ENCODE peak calls at places on chromosomes 2 and 18, in ten cellular contexts. One of them, this sample, is unnamed.
A peak's percentile ranks its signal among the peaks of the same experiment; 100 is the strongest.

GRCh38 chr2:241068942-241069810 is 32.9 kb downstream of the MTERF4 start:
- DNase-seq in aorta: no peak
- DNase-seq in CD8-positive, alpha-beta T cell: no peak
- DNase-seq in H1: no peak
- DNase-seq in GM23248: no peak
- DNase-seq in mesendoderm: no peak
- DNase-seq in tibial nerve: no peak
- DNase-seq in IMR-90: no peak
- DNase-seq in lower lobe of right lung: no peak
- DNase-seq in HepG2: no peak
- DNase-seq in this sample: no peak

GRCh38 chr2:88818381-88818780 is 126.9 kb downstream of the RPIA start:
- DNase-seq in aorta: no peak
- DNase-seq in CD8-positive, alpha-beta T cell: no peak
- DNase-seq in H1: no peak
- DNase-seq in GM23248: no peak
- DNase-seq in mesendoderm: no peak
- DNase-seq in tibial nerve: no peak
- DNase-seq in IMR-90: no peak
- DNase-seq in lower lobe of right lung: no peak
- DNase-seq in HepG2: no peak
- DNase-seq in this sample: no peak

GRCh38 chr2:236498369-236498768 is 71.3 kb upstream of the ACKR3 start:
- DNase-seq in aorta: peak; percentile 52
- DNase-seq in CD8-positive, alpha-beta T cell: no peak
- DNase-seq in H1: no peak
- DNase-seq in GM23248: peak; percentile 74
- DNase-seq in mesendoderm: no peak
- DNase-seq in tibial nerve: no peak
- DNase-seq in IMR-90: peak; percentile 9
- DNase-seq in lower lobe of right lung: peak; percentile 55
- DNase-seq in HepG2: no peak
- DNase-seq in this sample: no peak

GRCh38 chr2:146623771-146624170 is 1221.1 kb upstream of the ACVR2A start:
- DNase-seq in aorta: no peak
- DNase-seq in CD8-positive, alpha-beta T cell: no peak
- DNase-seq in H1: no peak
- DNase-seq in GM23248: peak; percentile 59
- DNase-seq in mesendoderm: no peak
- DNase-seq in tibial nerve: no peak
- DNase-seq in IMR-90: peak; percentile 67
- DNase-seq in lower lobe of right lung: no peak
- DNase-seq in HepG2: no peak
- DNase-seq in this sample: no peak

GRCh38 chr2:175366814-175367213 is 185.3 kb upstream of the ATP5MC3 start:
- DNase-seq in aorta: no peak
- DNase-seq in CD8-positive, alpha-beta T cell: no peak
- DNase-seq in H1: peak; percentile 53
- DNase-seq in GM23248: peak; percentile 75
- DNase-seq in mesendoderm: peak; percentile 53
- DNase-seq in tibial nerve: peak; percentile 41
- DNase-seq in IMR-90: peak; percentile 43
- DNase-seq in lower lobe of right lung: no peak
- DNase-seq in HepG2: peak; percentile 53
- DNase-seq in this sample: no peak

GRCh38 chr2:83900859-83901258 is 558.2 kb downstream of the SUCLG1 start:
- DNase-seq in aorta: no peak
- DNase-seq in CD8-positive, alpha-beta T cell: no peak
- DNase-seq in H1: no peak
- DNase-seq in GM23248: peak; percentile 0
- DNase-seq in mesendoderm: peak; percentile 2
- DNase-seq in tibial nerve: no peak
- DNase-seq in IMR-90: peak; percentile 2
- DNase-seq in lower lobe of right lung: no peak
- DNase-seq in HepG2: no peak
- DNase-seq in this sample: no peak

GRCh38 chr2:218341381-218341780 is 15.3 kb upstream of the CATIP start:
- DNase-seq in aorta: no peak
- DNase-seq in CD8-positive, alpha-beta T cell: no peak
- DNase-seq in H1: no peak
- DNase-seq in GM23248: no peak
- DNase-seq in mesendoderm: no peak
- DNase-seq in tibial nerve: no peak
- DNase-seq in IMR-90: no peak
- DNase-seq in lower lobe of right lung: no peak
- DNase-seq in HepG2: no peak
- DNase-seq in this sample: no peak

GRCh38 chr2:53231908-53232307 is 535.7 kb upstream of the CHAC2 start:
- DNase-seq in aorta: no peak
- DNase-seq in CD8-positive, alpha-beta T cell: no peak
- DNase-seq in H1: no peak
- DNase-seq in GM23248: no peak
- DNase-seq in mesendoderm: no peak
- DNase-seq in tibial nerve: no peak
- DNase-seq in IMR-90: no peak
- DNase-seq in lower lobe of right lung: no peak
- DNase-seq in HepG2: no peak
- DNase-seq in this sample: no peak

GRCh38 chr2:132623096-132623839 is 46.7 kb downstream of the LYPD1 start:
- DNase-seq in aorta: no peak
- DNase-seq in CD8-positive, alpha-beta T cell: no peak
- DNase-seq in H1: no peak
- DNase-seq in GM23248: peak; percentile 94
- DNase-seq in mesendoderm: no peak
- DNase-seq in tibial nerve: no peak
- DNase-seq in IMR-90: peak; percentile 79
- DNase-seq in lower lobe of right lung: no peak
- DNase-seq in HepG2: no peak
- DNase-seq in this sample: no peak

GRCh38 chr2:157055660-157056199 is 201.8 kb upstream of the GALNT5 start:
- DNase-seq in aorta: no peak
- DNase-seq in CD8-positive, alpha-beta T cell: no peak
- DNase-seq in H1: no peak
- DNase-seq in GM23248: peak; percentile 54
- DNase-seq in mesendoderm: no peak
- DNase-seq in tibial nerve: peak; percentile 50
- DNase-seq in IMR-90: peak; percentile 53
- DNase-seq in lower lobe of right lung: no peak
- DNase-seq in HepG2: peak; percentile 27
- DNase-seq in this sample: no peak

GRCh38 chr2:157182204-157182709 is 75.2 kb upstream of the GALNT5 start:
- DNase-seq in aorta: no peak
- DNase-seq in CD8-positive, alpha-beta T cell: no peak
- DNase-seq in H1: no peak
- DNase-seq in GM23248: no peak
- DNase-seq in mesendoderm: no peak
- DNase-seq in tibial nerve: no peak
- DNase-seq in IMR-90: peak; percentile 72
- DNase-seq in lower lobe of right lung: no peak
- DNase-seq in HepG2: no peak
- DNase-seq in this sample: no peak

GRCh38 chr18:79740741-79741700 is 56.7 kb upstream of the KCNG2 start:
- DNase-seq in aorta: peak; percentile 35
- DNase-seq in CD8-positive, alpha-beta T cell: no peak
- DNase-seq in H1: no peak
- DNase-seq in GM23248: no peak
- DNase-seq in mesendoderm: no peak
- DNase-seq in tibial nerve: no peak
- DNase-seq in IMR-90: no peak
- DNase-seq in lower lobe of right lung: no peak
- DNase-seq in HepG2: no peak
- DNase-seq in this sample: no peak

GRCh38 chr2:102143450-102143985 is 972 bp downstream of the IL1R1 start:
- DNase-seq in aorta: no peak
- DNase-seq in CD8-positive, alpha-beta T cell: no peak
- DNase-seq in H1: no peak
- DNase-seq in GM23248: peak; percentile 69
- DNase-seq in mesendoderm: peak; percentile 70
- DNase-seq in tibial nerve: no peak
- DNase-seq in IMR-90: peak; percentile 47
- DNase-seq in lower lobe of right lung: no peak
- DNase-seq in HepG2: peak; percentile 47
- DNase-seq in this sample: peak; percentile 81
- H3K27ac ChIP-seq in aorta: peak overlapping the region; percentile 11
- H3K27ac ChIP-seq in CD8-positive, alpha-beta T cell: no peak overlapping the region
- H3K27ac ChIP-seq in H1: no peak overlapping the region
- H3K27ac ChIP-seq in GM23248: peak overlapping the region; percentile 97
- H3K27ac ChIP-seq in mesendoderm: no peak overlapping the region
- H3K27ac ChIP-seq in tibial nerve: peak overlapping the region; percentile 72
- H3K27ac ChIP-seq in IMR-90: peak overlapping the region; percentile 91
- H3K27ac ChIP-seq in lower lobe of right lung: peak overlapping the region; percentile 90
- H3K27ac ChIP-seq in HepG2: peak overlapping the region; percentile 71
- H3K27ac ChIP-seq in this sample: peak overlapping the region; percentile 70

GRCh38 chr2:234679766-234680687 is 183.1 kb upstream of the ARL4C start:
- DNase-seq in aorta: peak; percentile 88
- DNase-seq in CD8-positive, alpha-beta T cell: no peak
- DNase-seq in H1: peak; percentile 29
- DNase-seq in GM23248: peak; percentile 91
- DNase-seq in mesendoderm: peak; percentile 46
- DNase-seq in tibial nerve: peak; percentile 70
- DNase-seq in IMR-90: peak; percentile 99
- DNase-seq in lower lobe of right lung: no peak
- DNase-seq in HepG2: peak; percentile 98
- DNase-seq in this sample: peak; percentile 78
- H3K4me1 ChIP-seq in aorta: peaks cover 3% of the 10 kb centered on the region
- H3K4me1 ChIP-seq in CD8-positive, alpha-beta T cell: no peaks in the 10 kb centered on the region
- H3K4me1 ChIP-seq in H1: peaks cover 23% of the 10 kb centered on the region
- H3K4me1 ChIP-seq in GM23248: peaks cover 40% of the 10 kb centered on the region
- H3K4me1 ChIP-seq in mesendoderm: no peaks in the 10 kb centered on the region
- H3K4me1 ChIP-seq in tibial nerve: peaks cover 23% of the 10 kb centered on the region
- H3K4me1 ChIP-seq in IMR-90: peaks cover 34% of the 10 kb centered on the region
- H3K4me1 ChIP-seq in lower lobe of right lung: peaks cover 16% of the 10 kb centered on the region
- H3K4me1 ChIP-seq in HepG2: peaks cover 97% of the 10 kb centered on the region
- H3K4me1 ChIP-seq in this sample: no peaks in the 10 kb centered on the region

DNA sequence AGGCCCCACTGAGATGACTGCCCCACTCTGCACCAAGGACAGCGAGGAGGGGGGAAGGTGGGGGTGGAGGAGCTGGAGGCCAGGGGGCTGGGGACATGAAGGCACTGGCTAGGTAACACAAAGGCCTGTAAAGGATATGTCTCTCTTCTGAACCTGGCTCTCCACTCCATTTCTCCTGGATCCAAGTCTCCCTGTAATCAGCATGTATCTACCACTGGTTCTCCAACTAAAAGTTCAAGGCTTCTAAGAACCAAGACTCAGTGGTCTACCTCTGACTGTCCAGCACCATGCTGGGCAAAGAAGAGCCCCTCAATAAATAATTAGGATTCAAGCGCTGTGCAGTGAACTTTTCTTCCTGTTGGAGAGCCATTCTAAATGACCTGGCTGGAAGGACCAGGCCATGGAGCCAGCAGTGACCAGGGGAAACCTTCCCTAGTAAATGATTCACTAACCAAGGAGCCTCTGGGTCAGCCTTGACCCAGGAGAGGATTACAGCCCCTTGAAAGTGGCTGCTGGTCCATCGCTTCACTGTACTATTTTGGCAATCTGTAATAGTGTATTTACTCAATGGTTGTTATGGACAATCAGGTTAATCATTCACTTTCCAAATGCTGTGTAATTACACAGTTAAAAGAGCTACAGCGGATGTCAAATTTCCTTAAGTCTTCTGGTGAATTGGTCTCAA is 73.2 kb downstream of the BCL11A start:
- DNase-seq in aorta: no peak
- DNase-seq in CD8-positive, alpha-beta T cell: no peak
- DNase-seq in H1: peak; percentile 26
- DNase-seq in GM23248: no peak
- DNase-seq in mesendoderm: no peak
- DNase-seq in tibial nerve: no peak
- DNase-seq in IMR-90: no peak
- DNase-seq in lower lobe of right lung: no peak
- DNase-seq in HepG2: peak; percentile 92
- DNase-seq in this sample: no peak
- H3K27ac ChIP-seq in aorta: no peak overlapping the region
- H3K27ac ChIP-seq in CD8-positive, alpha-beta T cell: no peak overlapping the region
- H3K27ac ChIP-seq in H1: no peak overlapping the region
- H3K27ac ChIP-seq in GM23248: no peak overlapping the region
- H3K27ac ChIP-seq in mesendoderm: no peak overlapping the region
- H3K27ac ChIP-seq in tibial nerve: no peak overlapping the region
- H3K27ac ChIP-seq in IMR-90: no peak overlapping the region
- H3K27ac ChIP-seq in lower lobe of right lung: no peak overlapping the region
- H3K27ac ChIP-seq in HepG2: peak overlapping the region; percentile 46
- H3K27ac ChIP-seq in this sample: no peak overlapping the region

GRCh38 chr2:27954261-27954673 is 63.7 kb downstream of the BABAM2 start:
- DNase-seq in aorta: no peak
- DNase-seq in CD8-positive, alpha-beta T cell: no peak
- DNase-seq in H1: no peak
- DNase-seq in GM23248: peak; percentile 66
- DNase-seq in mesendoderm: no peak
- DNase-seq in tibial nerve: no peak
- DNase-seq in IMR-90: peak; percentile 45
- DNase-seq in lower lobe of right lung: no peak
- DNase-seq in HepG2: no peak
- DNase-seq in this sample: no peak
- H3K4me1 ChIP-seq in aorta: peaks cover 5% of the 10 kb centered on the region
- H3K4me1 ChIP-seq in CD8-positive, alpha-beta T cell: peaks cover 18% of the 10 kb centered on the region
- H3K4me1 ChIP-seq in H1: no peaks in the 10 kb centered on the region
- H3K4me1 ChIP-seq in GM23248: peaks cover 58% of the 10 kb centered on the region
- H3K4me1 ChIP-seq in mesendoderm: no peaks in the 10 kb centered on the region
- H3K4me1 ChIP-seq in tibial nerve: peaks cover 59% of the 10 kb centered on the region
- H3K4me1 ChIP-seq in IMR-90: peaks cover 14% of the 10 kb centered on the region
- H3K4me1 ChIP-seq in lower lobe of right lung: peaks cover 52% of the 10 kb centered on the region
- H3K4me1 ChIP-seq in HepG2: peaks cover 45% of the 10 kb centered on the region
- H3K4me1 ChIP-seq in this sample: peaks cover 10% of the 10 kb centered on the region

GRCh38 chr2:71330155-71330554 is 1.4 kb upstream of the ZNF638 start:
- DNase-seq in aorta: no peak
- DNase-seq in CD8-positive, alpha-beta T cell: no peak
- DNase-seq in H1: no peak
- DNase-seq in GM23248: no peak
- DNase-seq in mesendoderm: no peak
- DNase-seq in tibial nerve: no peak
- DNase-seq in IMR-90: no peak
- DNase-seq in lower lobe of right lung: no peak
- DNase-seq in HepG2: no peak
- DNase-seq in this sample: no peak
- H3K27ac ChIP-seq in aorta: no peak overlapping the region
- H3K27ac ChIP-seq in CD8-positive, alpha-beta T cell: no peak overlapping the region
- H3K27ac ChIP-seq in H1: no peak overlapping the region
- H3K27ac ChIP-seq in GM23248: no peak overlapping the region
- H3K27ac ChIP-seq in mesendoderm: no peak overlapping the region
- H3K27ac ChIP-seq in tibial nerve: no peak overlapping the region
- H3K27ac ChIP-seq in IMR-90: no peak overlapping the region
- H3K27ac ChIP-seq in lower lobe of right lung: no peak overlapping the region
- H3K27ac ChIP-seq in HepG2: no peak overlapping the region
- H3K27ac ChIP-seq in this sample: no peak overlapping the region

DNA sequence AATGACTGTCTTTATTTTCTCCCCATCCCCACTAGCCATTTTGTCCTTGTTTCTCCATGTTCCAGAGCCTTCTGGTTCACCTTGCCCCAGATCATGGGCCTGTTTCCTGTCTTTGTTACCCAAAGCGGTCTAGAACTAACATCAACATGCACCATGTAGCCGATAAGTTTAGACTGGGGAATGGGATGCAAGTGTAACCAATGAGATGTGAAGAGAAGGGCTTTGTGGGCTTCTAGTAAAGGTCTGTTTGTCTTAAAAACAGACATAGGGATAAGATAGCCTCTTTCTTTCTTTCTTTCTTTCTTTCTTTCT is 25.7 kb downstream of the INPP5D start:
- DNase-seq in aorta: no peak
- DNase-seq in CD8-positive, alpha-beta T cell: no peak
- DNase-seq in H1: no peak
- DNase-seq in GM23248: no peak
- DNase-seq in mesendoderm: no peak
- DNase-seq in tibial nerve: no peak
- DNase-seq in IMR-90: no peak
- DNase-seq in lower lobe of right lung: no peak
- DNase-seq in HepG2: no peak
- DNase-seq in this sample: no peak
- H3K4me1 ChIP-seq in aorta: no peaks in the 10 kb centered on the region
- H3K4me1 ChIP-seq in CD8-positive, alpha-beta T cell: peaks cover 59% of the 10 kb centered on the region
- H3K4me1 ChIP-seq in H1: peaks cover 2% of the 10 kb centered on the region
- H3K4me1 ChIP-seq in GM23248: peaks cover 4% of the 10 kb centered on the region
- H3K4me1 ChIP-seq in mesendoderm: no peaks in the 10 kb centered on the region
- H3K4me1 ChIP-seq in tibial nerve: peaks cover 35% of the 10 kb centered on the region
- H3K4me1 ChIP-seq in IMR-90: no peaks in the 10 kb centered on the region
- H3K4me1 ChIP-seq in lower lobe of right lung: peaks cover 75% of the 10 kb centered on the region
- H3K4me1 ChIP-seq in HepG2: peaks cover 45% of the 10 kb centered on the region
- H3K4me1 ChIP-seq in this sample: peaks cover 9% of the 10 kb centered on the region